ENCODE peak calls at places on chromosomes 4 and X, in ten cellular contexts. F is uterus, C is fibroblast of pulmonary artery, T is GM20000, E is H9, N is AG04449, D is esophagus squamous epithelium, K is AG10803, Y is lung, H is A673. R is an unnamed sample.
A peak's percentile ranks its signal among the peaks of the same experiment; 100 is the strongest.

GRCh38 chr4:122701061-122701460 is 31.4 kb upstream of the BBS12 start:
- DNase-seq in F (no peak), C (no peak), T (no peak), E (no peak), N (no peak), D (no peak), K (no peak), Y (no peak), H (peak; percentile 18), R (no peak)

GRCh38 chr4:152165146-152165545 is 370.7 kb downstream of the FBXW7 start:
- DNase-seq in F (no peak), C (peak; percentile 4), T (no peak), E (peak; percentile 54), N (no peak), D (no peak), K (no peak), Y (no peak), H (no peak), R (peak; percentile 13)

GRCh38 chr4:43238556-43238955 is 346.0 kb downstream of the GRXCR1 start:
- DNase-seq in F (no peak), C (no peak), T (no peak), E (no peak), N (no peak), D (no peak), K (no peak), Y (no peak), H (no peak), R (no peak)

GRCh38 chr4:28675582-28675981 is 1814.9 kb downstream of the STIM2 start:
- DNase-seq in F (no peak), C (no peak), T (no peak), E (no peak), N (no peak), D (no peak), K (no peak), Y (no peak), H (no peak), R (peak; percentile 3)

GRCh38 chr4:6224725-6225124 is 24.4 kb upstream of the JAKMIP1 start:
- DNase-seq in F (no peak), C (no peak), T (no peak), E (no peak), N (no peak), D (no peak), K (no peak), Y (no peak), H (no peak), R (no peak)

GRCh38 chr4:76156635-76157034 is 8.4 kb upstream of the NUP54 start:
- DNase-seq in F (no peak), C (peak; percentile 41), T (no peak), E (no peak), N (no peak), D (no peak), K (no peak), Y (no peak), H (no peak), R (no peak)

GRCh38 chrX:10450229-10450958 is 170.0 kb downstream of the MID1 start:
- DNase-seq in F (no peak), C (peak; percentile 81), T (no peak), E (no peak), N (peak; percentile 63), D (no peak), K (peak; percentile 87), Y (no peak), H (peak; percentile 29), R (peak; percentile 79)

GRCh38 chr4:71231073-71231752 is 107.6 kb upstream of the SLC4A4 start:
- DNase-seq in F (no peak), C (peak; percentile 30), T (no peak), E (no peak), N (no peak), D (no peak), K (peak; percentile 94), Y (peak; percentile 90), H (peak; percentile 39), R (peak; percentile 64)

GRCh38 chr4:65089666-65090065 is 580.6 kb downstream of the EPHA5 start:
- DNase-seq in F (no peak), C (peak; percentile 45), T (no peak), E (no peak), N (no peak), D (no peak), K (no peak), Y (no peak), H (peak; percentile 54), R (no peak)

GRCh38 chr4:7066493-7066892 is 1.4 kb downstream of the GRPEL1 start:
- DNase-seq in F (no peak), C (no peak), T (no peak), E (no peak), N (no peak), D (no peak), K (no peak), Y (no peak), H (no peak), R (no peak)

GRCh38 chr4:107666134-107666533 is 53.9 kb downstream of the PAPSS1 start:
- DNase-seq in F (no peak), C (peak; percentile 71), T (no peak), E (no peak), N (no peak), D (no peak), K (peak; percentile 74), Y (no peak), H (peak; percentile 54), R (peak; percentile 36)

GRCh38 chr4:23038626-23039245 is 346.0 kb downstream of the GBA3 start:
- DNase-seq in F (no peak), C (no peak), T (no peak), E (no peak), N (no peak), D (no peak), K (peak; percentile 29), Y (no peak), H (no peak), R (no peak)

GRCh38 chr4:8419222-8420041 is 21.1 kb downstream of the ACOX3 start:
- DNase-seq in F (no peak), C (peak; percentile 25), T (peak; percentile 69), E (no peak), N (no peak), D (no peak), K (no peak), Y (no peak), H (no peak), R (peak; percentile 54)

DNA sequence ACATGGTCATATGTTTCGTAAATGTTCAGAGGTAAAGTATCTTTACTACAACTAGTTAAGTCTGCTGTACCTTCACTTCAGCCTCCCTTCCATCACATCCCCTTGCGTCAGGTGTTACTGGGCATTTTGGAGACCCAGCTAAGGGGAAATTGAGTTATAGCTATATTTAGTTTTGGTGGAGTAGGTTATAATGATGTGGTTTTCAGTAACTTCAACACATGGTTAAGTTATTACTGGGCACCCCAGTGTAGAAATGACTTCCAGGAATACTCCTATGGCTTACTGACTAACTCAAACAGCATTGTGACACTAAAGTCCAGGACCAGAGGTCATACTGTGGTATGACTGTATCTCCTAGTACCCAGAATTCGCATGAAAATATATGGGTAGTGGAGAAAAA is 23.4 kb upstream of the ACSL1 start:
- DNase-seq in F (no peak), C (no peak), T (no peak), E (no peak), N (no peak), D (no peak), K (no peak), Y (no peak), H (no peak), R (peak; percentile 3)
- TF ChIP-seq CTCF in F (no peak), C (no peak), T (no peak), E (no peak), N (no peak), D (no peak), K (no peak), Y (no peak), H (no peak), R (no peak)

GRCh38 chrX:55919367-55920221 is 202.0 kb downstream of the RRAGB start:
- DNase-seq in F (no peak), C (no peak), T (peak; percentile 29), E (peak; percentile 33), N (no peak), D (no peak), K (no peak), Y (no peak), H (no peak), R (no peak)
- TF ChIP-seq CTCF in F (no peak), C (no peak), T (peak; percentile 2), E (no peak), N (no peak), D (no peak), K (no peak), Y (no peak), H (no peak), R (no peak)

GRCh38 chrX:64097891-64098290 is 107.6 kb downstream of the AMER1 start:
- DNase-seq in F (no peak), C (no peak), T (no peak), E (no peak), N (no peak), D (no peak), K (no peak), Y (no peak), H (no peak), R (no peak)

GRCh38 chrX:64093761-64094160 is 111.7 kb downstream of the AMER1 start:
- DNase-seq in F (no peak), C (peak; percentile 7), T (no peak), E (no peak), N (no peak), D (no peak), K (peak; percentile 11), Y (no peak), H (peak; percentile 2), R (peak; percentile 13)
- TF ChIP-seq CTCF in F (peak; percentile 9), C (peak; percentile 24), T (no peak), E (peak; percentile 61), N (no peak), D (peak; percentile 43), K (peak; percentile 50), Y (no peak), H (peak; percentile 35), R (peak; percentile 57)

GRCh38 chr4:26131053-26131452 is 189.8 kb upstream of the RBPJ start:
- DNase-seq in F (no peak), C (no peak), T (no peak), E (no peak), N (no peak), D (no peak), K (no peak), Y (no peak), H (no peak), R (no peak)

GRCh38 chr4:26133840-26134239 is 187.0 kb upstream of the RBPJ start:
- DNase-seq in F (no peak), C (no peak), T (no peak), E (no peak), N (no peak), D (no peak), K (no peak), Y (no peak), H (no peak), R (no peak)

GRCh38 chr4:26131711-26132110 is 189.1 kb upstream of the RBPJ start:
- DNase-seq in F (no peak), C (no peak), T (peak; percentile 26), E (no peak), N (no peak), D (no peak), K (no peak), Y (no peak), H (no peak), R (no peak)

GRCh38 chr4:26135331-26135730 is 185.5 kb upstream of the RBPJ start:
- DNase-seq in F (no peak), C (no peak), T (no peak), E (no peak), N (no peak), D (no peak), K (no peak), Y (no peak), H (no peak), R (peak; percentile 47)

DNA sequence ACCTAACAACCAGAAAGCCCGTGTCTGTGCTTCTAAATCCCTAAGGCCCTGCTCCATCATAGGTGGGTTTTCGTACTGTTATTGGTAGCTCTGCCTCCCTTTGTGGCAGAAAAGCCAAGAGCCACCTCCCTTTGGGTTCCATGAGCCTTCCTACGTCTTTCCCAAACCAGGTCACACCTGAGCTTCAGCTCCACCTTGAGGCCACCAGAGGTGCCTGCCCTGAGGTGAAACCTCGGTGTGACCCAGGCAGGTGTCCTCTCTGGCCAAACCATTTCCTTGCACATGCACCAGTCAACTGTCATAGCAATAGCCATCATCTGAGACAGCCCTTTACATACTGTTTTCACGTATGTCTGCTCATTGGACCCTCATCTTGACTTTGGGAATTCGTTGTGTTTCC is 188.0 kb upstream of the RBPJ start:
- DNase-seq in F (no peak), C (no peak), T (peak; percentile 18), E (peak; percentile 57), N (no peak), D (no peak), K (no peak), Y (no peak), H (no peak), R (no peak)
- TF ChIP-seq CTCF in F (no peak), C (no peak), T (no peak), E (peak; percentile 54), N (no peak), D (peak; percentile 55), K (no peak), Y (no peak), H (no peak), R (no peak)